ENCODE peak calls at places on chromosome 2, in eight cellular contexts. P is MM.1S, N is A549, G is BE2C, Q is tibial artery, S is transverse colon, J is colonic mucosa, M is psoas muscle. Y is an unnamed sample.
A peak's percentile ranks its signal among the peaks of the same experiment; 100 is the strongest.

GRCh38 chr2:34242741-34243123 is 643.6 kb upstream of the FAM98A start:
- DNase-seq in G (no peak), S (peak; percentile 33), N (no peak), P (no peak), Q (no peak), M (no peak), J (peak; percentile 53), Y (no peak)

GRCh38 chr2:86213699-86214502 is 14.6 kb downstream of the MRPL35 start:
- DNase-seq in M (no peak), J (peak; percentile 57), Q (no peak), S (no peak), G (no peak), P (no peak), N (no peak), Y (no peak)

GRCh38 chr2:44100351-44100750 is 68.3 kb upstream of the PPM1B start:
- DNase-seq in P (peak; percentile 65), Q (peak; percentile 84), N (peak; percentile 15), G (no peak), J (peak; percentile 57), S (peak; percentile 40), M (peak; percentile 74), Y (no peak)

GRCh38 chr2:239278361-239278760 is 122.5 kb downstream of the HDAC4 start:
- DNase-seq in J (no peak), G (no peak), M (no peak), Q (no peak), N (no peak), P (no peak), S (no peak), Y (no peak)

GRCh38 chr2:174971868-174972781 is 33.1 kb downstream of the CHN1 start:
- DNase-seq in P (no peak), J (peak; percentile 68), Q (no peak), G (peak; percentile 30), N (peak; percentile 41), S (peak; percentile 55), M (no peak), Y (no peak)

GRCh38 chr2:98009887-98010760 is 14.4 kb upstream of the TMEM131 start:
- DNase-seq in J (no peak), N (no peak), G (no peak), M (no peak), S (no peak), P (no peak), Q (no peak), Y (no peak)

GRCh38 chr2:218002792-218003191 is at the start of gene TNS1:
- DNase-seq in N (no peak), M (peak; percentile 70), J (no peak), G (peak; percentile 40), P (no peak), S (no peak), Q (peak; percentile 88), Y (no peak)

GRCh38 chr2:232315923-232316299 is 62.6 kb upstream of the ALPP start:
- DNase-seq in G (no peak), J (no peak), S (no peak), M (no peak), Q (no peak), N (no peak), P (no peak), Y (no peak)

GRCh38 chr2:69053416-69053965 is 40.5 kb downstream of the ANTXR1 start:
- DNase-seq in N (no peak), Q (no peak), G (no peak), M (no peak), S (no peak), P (no peak), J (no peak), Y (no peak)

GRCh38 chr2:9228088-9228751 is 21.6 kb downstream of the ASAP2 start:
- DNase-seq in N (no peak), P (no peak), S (no peak), Q (no peak), G (no peak), M (no peak), J (no peak), Y (no peak)

GRCh38 chr2:47274054-47274779 is 119.1 kb upstream of the STPG4 start:
- DNase-seq in Q (no peak), P (no peak), G (no peak), J (no peak), M (no peak), S (no peak), N (no peak), Y (no peak)

GRCh38 chr2:231190531-231191197 is 7.8 kb upstream of the ARMC9 start:
- DNase-seq in M (peak; percentile 82), J (peak; percentile 53), N (no peak), S (peak; percentile 47), G (no peak), Q (peak; percentile 92), P (no peak), Y (no peak)

GRCh38 chr2:219565130-219566080 is 5.9 kb downstream of the OBSL1 start:
- DNase-seq in J (no peak), N (no peak), M (no peak), P (no peak), S (no peak), G (no peak), Q (no peak), Y (no peak)

GRCh38 chr2:23600336-23600735 is 215.4 kb downstream of the KLHL29 start:
- DNase-seq in N (no peak), G (no peak), M (no peak), S (no peak), Q (no peak), P (no peak), J (no peak), Y (no peak)

GRCh38 chr2:161045726-161046125 is 114.5 kb upstream of the TANK start:
- DNase-seq in G (no peak), P (no peak), S (no peak), M (no peak), N (no peak), Q (no peak), J (no peak), Y (no peak)

GRCh38 chr2:170361359-170361936 is 183.5 kb downstream of the MYO3B start:
- DNase-seq in G (peak; percentile 28), S (peak; percentile 38), M (no peak), J (peak; percentile 61), N (peak; percentile 17), Q (no peak), P (peak; percentile 67), Y (peak; percentile 31)

GRCh38 chr2:196113061-196113974 is 44.7 kb upstream of the DNAH7 start:
- DNase-seq in Q (no peak), G (no peak), J (no peak), S (no peak), P (no peak), M (no peak), N (no peak), Y (no peak)

DNA sequence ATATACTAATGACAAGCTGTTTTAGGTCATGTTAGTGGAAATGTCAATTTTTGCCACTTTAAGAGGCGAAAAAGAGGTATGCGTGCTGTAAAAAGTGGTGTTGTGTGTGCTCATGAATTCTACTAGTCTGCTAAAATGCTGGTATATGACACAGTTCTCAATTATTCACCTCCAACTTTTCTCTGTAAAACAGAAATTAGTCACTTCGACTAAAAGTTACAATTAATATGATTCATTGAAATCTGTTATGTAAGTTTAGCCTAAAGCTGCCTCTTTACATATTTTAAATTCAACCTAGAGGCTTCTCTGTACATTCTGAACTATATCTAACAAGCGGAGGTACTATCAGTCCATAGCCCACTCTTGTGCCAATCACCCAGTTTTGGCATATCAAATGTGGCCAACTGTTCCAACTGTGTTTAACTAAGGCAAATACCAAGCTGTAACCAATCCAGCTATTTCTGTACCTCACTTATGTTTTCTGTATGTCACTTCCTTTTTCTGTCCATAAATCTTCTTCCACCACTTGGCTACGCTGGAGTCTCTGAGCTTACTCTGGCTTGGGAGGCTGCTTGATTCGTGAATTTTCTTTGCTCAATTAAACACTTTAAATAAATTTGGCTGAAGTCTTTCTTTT is 20.8 kb downstream of the BAZ2B start:
- DNase-seq in P (no peak), G (no peak), N (no peak), Q (no peak), S (no peak), M (no peak), J (no peak), Y (no peak)
- TF ChIP-seq CTCF in P (no peak), G (no peak), N (no peak), Q (no peak), S (no peak), M (no peak), J (no peak), Y (no peak)

GRCh38 chr2:54640834-54641540 is 82.5 kb upstream of the EML6 start:
- DNase-seq in Q (no peak), P (no peak), N (no peak), J (no peak), G (no peak), S (no peak), M (no peak), Y (no peak)

GRCh38 chr2:54636425-54637139 is 86.9 kb upstream of the EML6 start:
- DNase-seq in S (no peak), G (no peak), P (no peak), J (no peak), Q (no peak), N (no peak), M (no peak), Y (no peak)

GRCh38 chr2:54638103-54638502 is 85.4 kb upstream of the EML6 start:
- DNase-seq in J (no peak), Q (no peak), N (no peak), S (no peak), G (no peak), M (no peak), P (no peak), Y (peak; percentile 30)

GRCh38 chr2:54639609-54640008 is 83.9 kb upstream of the EML6 start:
- DNase-seq in J (no peak), Q (no peak), M (no peak), N (no peak), S (no peak), P (no peak), G (peak; percentile 54), Y (no peak)

DNA sequence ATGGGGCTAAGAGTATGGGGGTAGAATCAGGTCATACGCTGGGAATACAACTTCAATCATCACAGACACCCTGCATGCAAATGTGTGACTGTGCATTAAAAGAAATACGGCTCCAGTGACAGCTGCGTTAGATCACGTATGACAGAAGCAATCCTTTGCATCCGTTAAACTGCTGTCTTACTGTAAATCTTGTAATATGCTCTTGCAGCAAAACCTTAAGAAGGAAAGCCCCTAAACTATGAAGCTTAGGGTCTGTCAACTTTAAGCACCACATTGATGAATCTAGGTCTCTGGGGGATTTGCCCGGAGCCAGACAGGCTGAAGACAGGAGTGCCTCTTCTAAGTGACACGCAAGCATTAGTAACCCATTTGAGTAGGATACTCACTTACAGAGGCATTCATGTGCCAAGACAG is 84.7 kb upstream of the EML6 start:
- DNase-seq in J (no peak), G (peak; percentile 30), Q (no peak), N (no peak), M (no peak), S (no peak), P (no peak), Y (no peak)
- H3K4me3 ChIP-seq in J (no peak overlapping the region), G (no peak overlapping the region), Q (no peak overlapping the region), N (no peak overlapping the region), M (no peak overlapping the region), S (no peak overlapping the region), P (no peak overlapping the region), Y (no peak overlapping the region)

GRCh38 chr2:110172506-110172905 is 32.3 kb downstream of the NPHP1 start:
- DNase-seq in Q (no peak), N (no peak), S (no peak), G (no peak), J (no peak), M (no peak), P (no peak), Y (no peak)
- TF ChIP-seq CTCF in Q (no peak), N (no peak), S (no peak), G (no peak), J (no peak), M (no peak), P (no peak), Y (no peak)

GRCh38 chr2:101844055-101844635 is 146.6 kb downstream of the MAP4K4 start:
- DNase-seq in P (no peak), S (no peak), M (no peak), Q (no peak), J (no peak), G (no peak), N (no peak), Y (no peak)
- H3K4me3 ChIP-seq in P (no peak overlapping the region), S (no peak overlapping the region), M (no peak overlapping the region), Q (no peak overlapping the region), J (no peak overlapping the region), G (no peak overlapping the region), N (no peak overlapping the region), Y (no peak overlapping the region)

Y was measured in GM12864.